ENCODE peak calls at places on chromosome 6, in four cellular contexts. One of them, this sample, is unnamed.
A peak's percentile ranks its signal among the peaks of the same experiment; 100 is the strongest.

GRCh38 chr6:20722442-20722841 is 188.2 kb downstream of the CDKAL1 start:
- DNase-seq in brain microvascular endothelial cell: no peak
- DNase-seq in sigmoid colon: no peak
- DNase-seq in Panc1: no peak
- DNase-seq in this sample: no peak

GRCh38 chr6:44657201-44657824 is 269.8 kb downstream of the CDC5L start:
- DNase-seq in brain microvascular endothelial cell: peak; percentile 29
- DNase-seq in sigmoid colon: no peak
- DNase-seq in Panc1: no peak
- DNase-seq in this sample: no peak

GRCh38 chr6:34795836-34796425 is 4.0 kb downstream of the BLTP3A start:
- DNase-seq in brain microvascular endothelial cell: peak; percentile 28
- DNase-seq in sigmoid colon: no peak
- DNase-seq in Panc1: no peak
- DNase-seq in this sample: no peak

GRCh38 chr6:146913842-146914562 is 290.2 kb upstream of the STXBP5 start:
- DNase-seq in brain microvascular endothelial cell: peak; percentile 99
- DNase-seq in sigmoid colon: peak; percentile 82
- DNase-seq in Panc1: peak; percentile 88
- DNase-seq in this sample: peak; percentile 52

GRCh38 chr6:81894788-81895221 is 142.3 kb upstream of the TENT5A start:
- DNase-seq in brain microvascular endothelial cell: peak; percentile 33
- DNase-seq in sigmoid colon: peak; percentile 71
- DNase-seq in Panc1: no peak
- DNase-seq in this sample: no peak

GRCh38 chr6:5673016-5673415 is 333.7 kb downstream of the NRN1 start:
- DNase-seq in brain microvascular endothelial cell: no peak
- DNase-seq in sigmoid colon: no peak
- DNase-seq in Panc1: no peak
- DNase-seq in this sample: no peak

GRCh38 chr6:160431231-160431630 is 83.1 kb downstream of the SLC22A3 start:
- DNase-seq in brain microvascular endothelial cell: peak; percentile 87
- DNase-seq in sigmoid colon: peak; percentile 88
- DNase-seq in Panc1: no peak
- DNase-seq in this sample: no peak

GRCh38 chr6:157461000-157461915 is 80.3 kb downstream of the ZDHHC14 start:
- DNase-seq in brain microvascular endothelial cell: peak; percentile 48
- DNase-seq in sigmoid colon: no peak
- DNase-seq in Panc1: no peak
- DNase-seq in this sample: no peak

GRCh38 chr6:108686896-108687295 is 126.2 kb downstream of the FOXO3 start:
- DNase-seq in brain microvascular endothelial cell: no peak
- DNase-seq in sigmoid colon: no peak
- DNase-seq in Panc1: no peak
- DNase-seq in this sample: no peak

GRCh38 chr6:32178547-32179440 is 589 bp downstream of the RNF5 start:
- DNase-seq in brain microvascular endothelial cell: no peak
- DNase-seq in sigmoid colon: no peak
- DNase-seq in Panc1: no peak
- DNase-seq in this sample: no peak

GRCh38 chr6:14431375-14432330 is 314.1 kb downstream of the CD83 start:
- DNase-seq in brain microvascular endothelial cell: no peak
- DNase-seq in sigmoid colon: no peak
- DNase-seq in Panc1: no peak
- DNase-seq in this sample: no peak

GRCh38 chr6:83198486-83199172 is 5.5 kb downstream of the RWDD2A start:
- DNase-seq in brain microvascular endothelial cell: peak; percentile 42
- DNase-seq in sigmoid colon: no peak
- DNase-seq in Panc1: no peak
- DNase-seq in this sample: no peak

GRCh38 chr6:72863106-72863505 is 241.2 kb downstream of the KCNQ5 start:
- DNase-seq in brain microvascular endothelial cell: no peak
- DNase-seq in sigmoid colon: no peak
- DNase-seq in Panc1: no peak
- DNase-seq in this sample: no peak

GRCh38 chr6:149985506-149985937 is 21.8 kb downstream of the ULBP1 start:
- DNase-seq in brain microvascular endothelial cell: no peak
- DNase-seq in sigmoid colon: no peak
- DNase-seq in Panc1: no peak
- DNase-seq in this sample: no peak

GRCh38 chr6:167697316-167697715 is 129.4 kb upstream of the AFDN start:
- DNase-seq in brain microvascular endothelial cell: no peak
- DNase-seq in sigmoid colon: no peak
- DNase-seq in Panc1: no peak
- DNase-seq in this sample: no peak

GRCh38 chr6:13181398-13181797 is 146.9 kb downstream of the TBC1D7 start:
- DNase-seq in brain microvascular endothelial cell: no peak
- DNase-seq in sigmoid colon: no peak
- DNase-seq in Panc1: no peak
- DNase-seq in this sample: no peak

GRCh38 chr6:35603326-35604202 is 85.2 kb downstream of the FKBP5 start:
- DNase-seq in brain microvascular endothelial cell: no peak
- DNase-seq in sigmoid colon: no peak
- DNase-seq in Panc1: no peak
- DNase-seq in this sample: no peak

GRCh38 chr6:44715188-44715587 is 327.7 kb downstream of the CDC5L start:
- DNase-seq in brain microvascular endothelial cell: no peak
- DNase-seq in sigmoid colon: no peak
- DNase-seq in Panc1: no peak
- DNase-seq in this sample: no peak

GRCh38 chr6:148776321-148776966 is 29.6 kb downstream of the UST start:
- DNase-seq in brain microvascular endothelial cell: peak; percentile 57
- DNase-seq in sigmoid colon: no peak
- DNase-seq in Panc1: no peak
- DNase-seq in this sample: peak; percentile 62

GRCh38 chr6:170026272-170027110 is 264.4 kb downstream of the DLL1 start:
- DNase-seq in brain microvascular endothelial cell: no peak
- DNase-seq in sigmoid colon: peak; percentile 65
- DNase-seq in Panc1: no peak
- DNase-seq in this sample: peak; percentile 64

GRCh38 chr6:161536141-161536735 is 262.4 kb upstream of the AGPAT4 start:
- DNase-seq in brain microvascular endothelial cell: no peak
- DNase-seq in sigmoid colon: no peak
- DNase-seq in Panc1: no peak
- DNase-seq in this sample: no peak

GRCh38 chr6:13914346-13914745 is 10.4 kb upstream of the RNF182 start:
- DNase-seq in brain microvascular endothelial cell: no peak
- DNase-seq in sigmoid colon: no peak
- DNase-seq in Panc1: no peak
- DNase-seq in this sample: no peak

GRCh38 chr6:41469156-41469950 is 76.8 kb upstream of the FOXP4 start:
- DNase-seq in brain microvascular endothelial cell: no peak
- DNase-seq in sigmoid colon: no peak
- DNase-seq in Panc1: no peak
- DNase-seq in this sample: no peak

GRCh38 chr6:34573567-34574183 is 17.5 kb upstream of the SPDEF start:
- DNase-seq in brain microvascular endothelial cell: no peak
- DNase-seq in sigmoid colon: no peak
- DNase-seq in Panc1: no peak
- DNase-seq in this sample: no peak

GRCh38 chr6:26104457-26105108 is 17.4 kb downstream of the HFE start:
- DNase-seq in brain microvascular endothelial cell: no peak
- DNase-seq in sigmoid colon: no peak
- DNase-seq in Panc1: no peak
- DNase-seq in this sample: no peak

GRCh38 chr6:33974030-33974429 is 170.2 kb upstream of the MLN start:
- DNase-seq in brain microvascular endothelial cell: no peak
- DNase-seq in sigmoid colon: no peak
- DNase-seq in Panc1: no peak
- DNase-seq in this sample: no peak

GRCh38 chr6:5192135-5192794 is 68.5 kb downstream of the LYRM4 start:
- DNase-seq in brain microvascular endothelial cell: no peak
- DNase-seq in sigmoid colon: no peak
- DNase-seq in Panc1: no peak
- DNase-seq in this sample: no peak

GRCh38 chr6:1170793-1171192 is 141.1 kb upstream of the FOXQ1 start:
- DNase-seq in brain microvascular endothelial cell: no peak
- DNase-seq in sigmoid colon: no peak
- DNase-seq in Panc1: no peak
- DNase-seq in this sample: no peak

GRCh38 chr6:31882344-31882743 is 3.5 kb upstream of the SLC44A4 start:
- DNase-seq in brain microvascular endothelial cell: no peak
- DNase-seq in sigmoid colon: no peak
- DNase-seq in Panc1: no peak
- DNase-seq in this sample: no peak

GRCh38 chr6:11534561-11534960 is 3.0 kb upstream of the TMEM170B start:
- DNase-seq in brain microvascular endothelial cell: no peak
- DNase-seq in sigmoid colon: no peak
- DNase-seq in Panc1: no peak
- DNase-seq in this sample: no peak

GRCh38 chr6:31498748-31499147 is 803 bp downstream of the MICB start:
- DNase-seq in brain microvascular endothelial cell: no peak
- DNase-seq in sigmoid colon: no peak
- DNase-seq in Panc1: no peak
- DNase-seq in this sample: no peak

GRCh38 chr6:53496100-53496499 is 48.8 kb downstream of the GCLC start:
- DNase-seq in brain microvascular endothelial cell: no peak
- DNase-seq in sigmoid colon: no peak
- DNase-seq in Panc1: no peak
- DNase-seq in this sample: no peak

GRCh38 chr6:152685819-152686218 is 11.9 kb upstream of the MYCT1 start:
- DNase-seq in brain microvascular endothelial cell: no peak
- DNase-seq in sigmoid colon: no peak
- DNase-seq in Panc1: no peak
- DNase-seq in this sample: no peak

GRCh38 chr6:106546322-106547052 is 82.8 kb downstream of the RTN4IP1 start:
- DNase-seq in brain microvascular endothelial cell: peak; percentile 73
- DNase-seq in sigmoid colon: no peak
- DNase-seq in Panc1: peak; percentile 90
- DNase-seq in this sample: peak; percentile 79

GRCh38 chr6:44727651-44728630 is 340.4 kb downstream of the CDC5L start:
- DNase-seq in brain microvascular endothelial cell: no peak
- DNase-seq in sigmoid colon: no peak
- DNase-seq in Panc1: no peak
- DNase-seq in this sample: no peak

GRCh38 chr6:136739501-136739900 is 52.8 kb downstream of the MAP3K5 start:
- DNase-seq in brain microvascular endothelial cell: no peak
- DNase-seq in sigmoid colon: no peak
- DNase-seq in Panc1: no peak
- DNase-seq in this sample: no peak

GRCh38 chr6:75183099-75183541 is 22.7 kb downstream of the COL12A1 start:
- DNase-seq in brain microvascular endothelial cell: peak; percentile 58
- DNase-seq in sigmoid colon: no peak
- DNase-seq in Panc1: no peak
- DNase-seq in this sample: no peak

GRCh38 chr6:56148488-56149190 is 98.7 kb downstream of the COL21A1 start:
- DNase-seq in brain microvascular endothelial cell: peak; percentile 15
- DNase-seq in sigmoid colon: no peak
- DNase-seq in Panc1: no peak
- DNase-seq in this sample: no peak

GRCh38 chr6:42791706-42792320 is 10.0 kb downstream of the BICRAL start:
- DNase-seq in brain microvascular endothelial cell: no peak
- DNase-seq in sigmoid colon: no peak
- DNase-seq in Panc1: no peak
- DNase-seq in this sample: no peak
- H3K27ac ChIP-seq in brain microvascular endothelial cell: no peak overlapping the region
- H3K27ac ChIP-seq in sigmoid colon: peak overlapping the region; percentile 57
- H3K27ac ChIP-seq in Panc1: no peak overlapping the region
- H3K27ac ChIP-seq in this sample: peak overlapping the region; percentile 43

DNA sequence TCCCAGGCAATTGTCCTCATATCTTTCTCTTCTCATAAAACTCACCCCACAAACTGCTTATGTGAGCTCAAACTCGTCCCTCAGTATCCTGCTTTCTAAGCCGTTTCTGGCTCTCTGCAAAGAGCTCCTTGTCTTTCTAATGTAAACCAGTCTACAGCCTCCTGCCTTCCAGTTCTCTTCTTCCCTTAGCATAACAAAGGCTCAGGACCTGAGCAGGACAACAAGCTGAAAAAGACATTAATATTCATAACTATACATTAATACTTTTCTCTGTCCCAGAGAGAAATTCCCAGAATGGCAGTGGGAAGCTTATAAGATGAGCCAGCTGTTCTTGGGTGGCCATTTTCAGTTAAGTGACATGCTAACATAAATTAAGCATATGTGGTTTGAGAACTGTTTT is 207.0 kb upstream of the TCF21 start:
- DNase-seq in brain microvascular endothelial cell: no peak
- DNase-seq in sigmoid colon: no peak
- DNase-seq in Panc1: no peak
- DNase-seq in this sample: no peak
- H3K27ac ChIP-seq in brain microvascular endothelial cell: no peak overlapping the region
- H3K27ac ChIP-seq in sigmoid colon: no peak overlapping the region
- H3K27ac ChIP-seq in Panc1: no peak overlapping the region
- H3K27ac ChIP-seq in this sample: no peak overlapping the region

GRCh38 chr6:130222775-130223174 is at the start of gene SAMD3:
- DNase-seq in brain microvascular endothelial cell: no peak
- DNase-seq in sigmoid colon: no peak
- DNase-seq in Panc1: no peak
- DNase-seq in this sample: no peak
- H3K27ac ChIP-seq in brain microvascular endothelial cell: no peak within 1 kb of the TSS
- H3K27ac ChIP-seq in sigmoid colon: no peak within 1 kb of the TSS
- H3K27ac ChIP-seq in Panc1: no peak within 1 kb of the TSS
- H3K27ac ChIP-seq in this sample: no peak within 1 kb of the TSS

GRCh38 chr6:131846023-131846663 is 38.3 kb downstream of the ENPP1 start:
- DNase-seq in brain microvascular endothelial cell: no peak
- DNase-seq in sigmoid colon: no peak
- DNase-seq in Panc1: no peak
- DNase-seq in this sample: no peak

GRCh38 chr6:131846905-131847304 is 39.1 kb downstream of the ENPP1 start:
- DNase-seq in brain microvascular endothelial cell: no peak
- DNase-seq in sigmoid colon: no peak
- DNase-seq in Panc1: no peak
- DNase-seq in this sample: no peak

GRCh38 chr6:131844243-131844841 is 36.5 kb downstream of the ENPP1 start:
- DNase-seq in brain microvascular endothelial cell: no peak
- DNase-seq in sigmoid colon: no peak
- DNase-seq in Panc1: peak; percentile 39
- DNase-seq in this sample: peak; percentile 14

GRCh38 chr6:131840936-131841583 is 33.2 kb downstream of the ENPP1 start:
- DNase-seq in brain microvascular endothelial cell: no peak
- DNase-seq in sigmoid colon: no peak
- DNase-seq in Panc1: no peak
- DNase-seq in this sample: no peak

GRCh38 chr6:131843768-131844167 is 35.9 kb downstream of the ENPP1 start:
- DNase-seq in brain microvascular endothelial cell: no peak
- DNase-seq in sigmoid colon: no peak
- DNase-seq in Panc1: no peak
- DNase-seq in this sample: no peak
- H3K27ac ChIP-seq in brain microvascular endothelial cell: no peak overlapping the region
- H3K27ac ChIP-seq in sigmoid colon: no peak overlapping the region
- H3K27ac ChIP-seq in Panc1: no peak overlapping the region
- H3K27ac ChIP-seq in this sample: no peak overlapping the region

DNA sequence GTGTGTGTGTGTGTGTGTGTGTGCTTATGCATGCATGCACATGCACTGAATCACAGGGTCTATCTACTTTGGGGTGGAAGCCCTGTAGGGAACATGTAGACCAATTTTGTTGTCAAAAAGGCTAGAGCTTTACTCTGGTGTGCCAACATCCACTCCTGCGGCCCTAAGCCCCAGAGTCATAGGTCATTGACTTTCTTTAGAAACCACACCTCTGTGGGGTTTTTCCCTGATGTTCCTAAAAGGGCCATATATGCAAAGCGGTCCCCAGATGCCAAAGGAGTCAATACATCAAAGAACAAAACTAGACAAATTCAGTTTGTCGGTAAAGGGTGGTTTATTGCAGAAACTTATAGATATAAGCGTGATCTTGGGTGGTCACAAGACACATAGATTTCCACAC is 29.8 kb upstream of the SLC2A12 start:
- DNase-seq in brain microvascular endothelial cell: no peak
- DNase-seq in sigmoid colon: no peak
- DNase-seq in Panc1: no peak
- DNase-seq in this sample: no peak
- H3K27ac ChIP-seq in brain microvascular endothelial cell: no peak overlapping the region
- H3K27ac ChIP-seq in sigmoid colon: no peak overlapping the region
- H3K27ac ChIP-seq in Panc1: no peak overlapping the region
- H3K27ac ChIP-seq in this sample: no peak overlapping the region